ENCODE peak calls at places on chromosome 7, in seven cellular contexts. W is HepG2, B is SK-N-SH, I is A549, G is IMR-90, X is K562, F is GM12878. T is an unnamed sample.

GRCh38 chr7:112550468-112551060 is 69.8 kb downstream of the LSMEM1 start:
- DNase-seq in W (peak; percentile 60), B (peak; percentile 74), I (peak; percentile 34), G (peak; percentile 71), X (peak; percentile 85), F (peak; percentile 23), T (no peak)

GRCh38 chr7:105354383-105354782 is 34.3 kb downstream of the SRPK2 start:
- DNase-seq in W (no peak), B (no peak), I (no peak), G (no peak), X (no peak), F (no peak), T (no peak)

GRCh38 chr7:21261627-21262564 is 166.0 kb upstream of the SP4 start:
- DNase-seq in W (peak; percentile 32), B (peak; percentile 14), I (peak; percentile 16), G (peak; percentile 18), X (peak; percentile 56), F (peak; percentile 12), T (peak; percentile 62)

GRCh38 chr7:4683884-4684565 is 1.9 kb downstream of the FOXK1 start:
- DNase-seq in W (peak; percentile 41), B (peak; percentile 73), I (no peak), G (peak; percentile 87), X (peak; percentile 51), F (peak; percentile 52), T (no peak)

GRCh38 chr7:92402920-92403759 is 44.1 kb upstream of the GATAD1 start:
- DNase-seq in W (no peak), B (no peak), I (no peak), G (peak; percentile 79), X (no peak), F (no peak), T (no peak)

GRCh38 chr7:78530351-78530750 is 731.8 kb downstream of the PHTF2 start:
- DNase-seq in W (peak; percentile 21), B (no peak), I (no peak), G (peak; percentile 83), X (no peak), F (no peak), T (no peak)

GRCh38 chr7:84092207-84092606 is 102.4 kb downstream of the SEMA3A start:
- DNase-seq in W (no peak), B (no peak), I (no peak), G (peak; percentile 40), X (no peak), F (no peak), T (no peak)

GRCh38 chr7:30445770-30446169 is 32.8 kb downstream of the NOD1 start:
- DNase-seq in W (peak; percentile 74), B (no peak), I (peak; percentile 6), G (peak; percentile 66), X (peak; percentile 73), F (peak; percentile 82), T (no peak)

GRCh38 chr7:1537631-1538412 is 7.3 kb downstream of the MAFK start:
- DNase-seq in W (no peak), B (peak; percentile 100), I (peak; percentile 86), G (peak; percentile 97), X (peak; percentile 97), F (no peak), T (peak; percentile 61)

GRCh38 chr7:26155531-26156375 is 3.8 kb downstream of the NFE2L3 start:
- DNase-seq in W (peak; percentile 39), B (no peak), I (no peak), G (peak; percentile 67), X (no peak), F (no peak), T (no peak)

GRCh38 chr7:157867685-157868305 is 531.0 kb downstream of the DNAJB6 start:
- DNase-seq in W (no peak), B (no peak), I (no peak), G (no peak), X (no peak), F (no peak), T (no peak)

GRCh38 chr7:152989889-152990380 is 230.4 kb downstream of the ACTR3B start:
- DNase-seq in W (peak; percentile 31), B (no peak), I (no peak), G (peak; percentile 3), X (no peak), F (no peak), T (no peak)

GRCh38 chr7:131035088-131035770 is 292.4 kb upstream of the MKLN1 start:
- DNase-seq in W (no peak), B (no peak), I (no peak), G (no peak), X (no peak), F (no peak), T (no peak)

GRCh38 chr7:131034166-131034881 is 293.4 kb upstream of the MKLN1 start:
- DNase-seq in W (no peak), B (no peak), I (no peak), G (no peak), X (no peak), F (no peak), T (no peak)

GRCh38 chr7:131029002-131029401 is 295.0 kb upstream of the KLF14 start:
- DNase-seq in W (no peak), B (no peak), I (no peak), G (no peak), X (no peak), F (no peak), T (no peak)

GRCh38 chr7:131028293-131028692 is 294.3 kb upstream of the KLF14 start:
- DNase-seq in W (no peak), B (no peak), I (no peak), G (no peak), X (no peak), F (no peak), T (no peak)

DNA sequence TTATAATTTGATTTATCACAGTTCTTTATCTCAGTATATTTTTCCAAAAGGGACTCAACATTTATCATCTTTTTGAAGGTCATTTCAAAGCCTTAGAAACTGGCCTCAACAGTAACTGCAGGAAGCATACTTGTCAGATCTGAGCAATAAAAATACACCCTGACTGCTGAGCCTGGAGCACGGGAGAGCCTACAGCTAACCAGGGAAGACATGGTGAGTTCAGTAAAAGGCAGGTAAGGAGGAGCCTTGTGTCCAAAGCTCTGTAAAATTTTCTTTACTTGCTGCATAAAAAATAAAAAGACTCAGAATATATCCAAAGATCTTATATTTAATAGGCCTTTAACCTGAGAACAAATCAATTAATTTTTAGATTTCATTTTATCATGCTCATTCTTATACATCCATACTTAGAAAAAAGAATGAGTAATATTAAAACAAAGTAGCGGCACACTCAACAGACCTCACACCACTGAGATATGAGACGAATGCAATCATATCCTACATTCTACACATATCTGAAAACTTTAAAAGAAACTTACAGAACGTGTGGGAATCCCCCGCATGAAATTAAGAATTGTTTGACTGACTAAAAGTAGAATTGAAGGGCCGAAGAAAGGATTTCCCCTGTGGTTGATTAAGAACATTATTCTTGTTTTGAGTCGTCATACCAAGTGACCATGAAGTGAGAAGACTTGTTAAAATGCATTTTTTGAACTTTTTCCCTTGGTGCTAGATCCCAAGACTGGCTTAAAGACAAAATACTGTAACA is 296.4 kb upstream of the MKLN1 start:
- DNase-seq in W (no peak), B (no peak), I (no peak), G (no peak), X (no peak), F (peak; percentile 95), T (no peak)
- TF ChIP-seq RFX5 in W (no peak), B (no peak), I (no peak), G (no peak), X (no peak), F (no peak), T (no peak)

DNA sequence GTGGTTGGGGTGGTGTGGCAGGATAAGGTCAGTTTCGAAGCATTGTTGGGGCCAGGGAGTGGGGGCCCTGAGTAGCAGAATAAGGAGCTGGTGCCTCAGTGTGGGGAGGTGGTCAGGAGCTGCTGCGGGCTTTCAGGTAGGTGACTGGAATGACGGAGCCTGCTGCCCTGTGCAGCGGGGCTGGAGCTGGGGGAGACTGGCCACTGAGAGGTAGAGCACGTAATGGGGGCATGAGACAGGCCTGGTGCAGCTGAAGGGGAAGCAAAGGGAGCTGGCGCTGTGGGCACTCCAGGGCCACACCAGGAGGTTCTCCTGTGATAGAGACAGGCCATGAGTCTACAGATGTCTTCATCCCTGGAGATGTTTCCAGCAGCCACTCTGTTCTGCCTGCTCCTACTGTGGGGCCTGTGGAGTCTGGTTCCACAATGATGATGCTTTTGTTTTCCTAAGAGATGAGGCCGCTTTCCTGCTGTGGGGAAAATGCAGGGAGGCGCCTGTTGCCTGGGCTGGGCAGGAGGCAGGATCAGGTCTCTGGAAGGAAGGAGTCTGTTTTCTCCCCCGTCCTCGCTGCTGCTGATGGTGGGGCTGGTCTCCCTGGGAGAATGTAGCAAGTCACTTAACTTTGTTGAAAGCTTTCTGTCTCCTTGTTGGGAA is 31.1 kb downstream of the NUB1 start:
- DNase-seq in W (no peak), B (peak; percentile 51), I (no peak), G (no peak), X (no peak), F (no peak), T (no peak)
- TF ChIP-seq RFX5 in W (no peak), B (no peak), I (no peak), G (no peak), X (no peak), F (no peak), T (no peak)

GRCh38 chr7:45704683-45705016 is 130.5 kb downstream of the ADCY1 start:
- DNase-seq in W (no peak), B (no peak), I (no peak), G (no peak), X (no peak), F (no peak), T (no peak)

GRCh38 chr7:45703373-45703821 is 129.2 kb downstream of the ADCY1 start:
- DNase-seq in W (no peak), B (no peak), I (no peak), G (no peak), X (no peak), F (no peak), T (no peak)

GRCh38 chr7:45701701-45702460 is 127.7 kb downstream of the ADCY1 start:
- DNase-seq in W (no peak), B (peak; percentile 60), I (no peak), G (no peak), X (no peak), F (no peak), T (no peak)

GRCh38 chr7:45702751-45703150 is 128.6 kb downstream of the ADCY1 start:
- DNase-seq in W (no peak), B (peak; percentile 20), I (no peak), G (no peak), X (no peak), F (no peak), T (no peak)

DNA sequence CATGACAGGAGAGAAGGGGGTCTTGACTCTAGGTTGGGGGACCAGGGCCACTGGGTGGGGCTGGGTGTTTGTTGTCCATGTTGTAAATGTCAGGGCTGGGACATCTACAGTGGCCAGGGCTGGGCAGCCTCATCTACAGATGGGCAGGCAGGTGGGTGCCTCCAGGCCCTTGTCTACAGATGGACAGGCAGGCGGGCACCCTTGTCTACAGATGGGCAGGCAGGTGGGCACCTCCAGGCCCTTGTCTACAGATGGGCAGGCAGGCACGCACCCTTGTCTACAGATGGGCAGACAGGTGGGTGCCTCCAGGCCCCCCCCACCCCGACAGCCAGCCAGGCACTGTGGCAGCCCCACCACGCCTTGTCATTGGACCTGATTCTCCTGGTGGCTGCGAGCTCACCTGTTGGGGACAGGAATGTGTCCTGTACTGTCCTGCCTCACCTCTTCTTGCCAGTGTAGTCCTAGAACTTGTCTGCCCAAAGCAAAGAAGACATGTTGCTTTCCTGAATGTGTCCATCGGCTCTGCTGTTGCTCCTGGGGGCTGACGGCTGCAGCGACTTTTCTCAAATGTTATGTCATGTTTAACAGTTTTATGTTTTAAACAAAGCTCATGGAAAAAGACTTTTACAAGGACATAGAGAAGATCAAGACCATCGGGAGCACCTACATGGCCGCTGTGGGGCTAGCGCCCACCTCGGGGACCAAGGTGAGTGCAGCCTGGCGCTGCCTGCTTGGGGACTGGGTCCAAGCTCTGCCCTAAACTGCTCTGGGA is 129.9 kb downstream of the ADCY1 start:
- DNase-seq in W (no peak), B (no peak), I (no peak), G (no peak), X (no peak), F (no peak), T (no peak)
- TF ChIP-seq RFX5 in W (no peak), B (no peak), I (no peak), G (no peak), X (no peak), F (no peak), T (no peak)

GRCh38 chr7:139054101-139054500 is 18.3 kb upstream of the ZC3HAV1L start:
- DNase-seq in W (no peak), B (peak; percentile 75), I (no peak), G (no peak), X (no peak), F (no peak), T (no peak)
- TF ChIP-seq RFX5 in W (no peak), B (no peak), I (no peak), G (no peak), X (no peak), F (no peak), T (no peak)